ENCODE peak calls at places on chromosomes 3 and 15, in five cellular contexts. A, M, P, H and Z are unnamed samples.

GRCh38 chr3:36212291-36212690 is 168.0 kb upstream of the STAC start:
- DNase-seq in P (no peak), H (peak; percentile 88), A (no peak), M (no peak), Z (peak; percentile 27)

GRCh38 chr3:99638244-99638948 is at the start of gene COL8A1:
- DNase-seq in M (peak; percentile 94), H (peak; percentile 89), P (peak; percentile 61), A (peak; percentile 77), Z (peak; percentile 84)

GRCh38 chr15:89642106-89642505 is 13.2 kb downstream of the KIF7 start:
- DNase-seq in H (no peak), M (no peak), P (peak; percentile 44), A (no peak), Z (no peak)

GRCh38 chr15:63291507-63291906 is 14.1 kb downstream of the APH1B start:
- DNase-seq in A (no peak), P (no peak), H (peak; percentile 84), M (peak; percentile 90), Z (peak; percentile 75)

GRCh38 chr3:149393355-149394165 is 16.1 kb upstream of the TM4SF1 start:
- DNase-seq in H (peak; percentile 93), A (peak; percentile 88), P (peak; percentile 57), M (peak; percentile 88), Z (peak; percentile 82)

GRCh38 chr15:27670481-27670880 is 428.6 kb downstream of the OCA2 start:
- DNase-seq in H (no peak), M (no peak), A (no peak), P (no peak), Z (no peak)

GRCh38 chr3:170437696-170438407 is 19.2 kb downstream of the CLDN11 start:
- DNase-seq in H (no peak), M (no peak), A (peak; percentile 41), P (no peak), Z (no peak)

GRCh38 chr3:129313415-129313982 is 34.8 kb downstream of the HMCES start:
- DNase-seq in H (no peak), A (no peak), M (no peak), P (no peak), Z (no peak)

GRCh38 chr3:184156522-184156955 is 1.4 kb downstream of the DVL3 start:
- DNase-seq in A (peak; percentile 75), P (no peak), M (peak; percentile 46), H (peak; percentile 79), Z (peak; percentile 77)

GRCh38 chr15:43483306-43484128 is 9.4 kb downstream of the TP53BP1 start:
- DNase-seq in H (peak; percentile 48), A (peak; percentile 7), M (peak; percentile 33), P (no peak), Z (peak; percentile 43)

GRCh38 chr15:68220489-68220888 is 9.0 kb downstream of the CLN6 start:
- DNase-seq in H (no peak), A (no peak), M (no peak), P (no peak), Z (no peak)

GRCh38 chr15:77689821-77690220 is 57.1 kb upstream of the LINGO1 start:
- DNase-seq in A (no peak), H (no peak), M (no peak), P (no peak), Z (no peak)

GRCh38 chr15:71669688-71670087 is 140.7 kb upstream of the NR2E3 start:
- DNase-seq in M (no peak), A (no peak), H (no peak), P (no peak), Z (no peak)

GRCh38 chr15:71662306-71662705 is 148.0 kb upstream of the NR2E3 start:
- DNase-seq in A (no peak), M (peak; percentile 68), P (no peak), H (no peak), Z (no peak)

GRCh38 chr15:71666723-71667122 is 143.6 kb upstream of the NR2E3 start:
- DNase-seq in P (no peak), H (no peak), A (no peak), M (no peak), Z (peak; percentile 73)

GRCh38 chr15:71664622-71665021 is 145.7 kb upstream of the NR2E3 start:
- DNase-seq in H (no peak), M (no peak), P (no peak), A (no peak), Z (no peak)

GRCh38 chr15:71667228-71667627 is 143.1 kb upstream of the NR2E3 start:
- DNase-seq in M (no peak), H (no peak), P (no peak), A (no peak), Z (no peak)
- TF ChIP-seq CTCF in M (no peak), H (no peak), P (no peak), A (no peak), Z (no peak)

DNA sequence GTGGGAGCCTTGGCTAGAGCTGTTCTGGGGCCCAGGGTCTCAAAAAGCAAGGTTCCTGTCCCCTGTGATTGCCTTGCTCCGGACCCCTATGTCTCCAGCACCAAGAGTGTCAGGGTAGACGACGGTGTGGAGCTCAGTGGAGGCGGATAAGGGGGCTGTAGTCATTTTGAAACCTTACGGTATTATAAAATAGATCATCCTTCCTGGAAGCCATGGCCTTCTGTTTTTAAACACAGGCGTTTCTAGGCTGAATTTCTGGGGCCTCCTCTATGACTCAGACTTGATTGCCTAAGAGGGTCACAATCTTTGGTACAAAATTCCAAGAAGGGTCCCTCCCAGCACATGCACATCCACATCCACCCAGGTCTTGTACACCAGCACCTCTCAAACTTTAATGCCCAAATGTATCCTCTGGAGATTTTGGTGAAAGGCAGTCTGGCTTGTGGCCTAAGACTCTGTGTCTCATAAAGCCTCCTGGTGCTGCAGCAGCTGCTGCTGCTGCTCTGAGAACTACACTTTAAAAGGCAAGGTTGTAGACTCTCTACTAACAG is 70.5 kb upstream of the XCR1 start:
- DNase-seq in M (no peak), A (no peak), H (peak; percentile 75), P (no peak), Z (peak; percentile 88)
- H3K4me3 ChIP-seq in M (no peak overlapping the region), A (no peak overlapping the region), H (no peak overlapping the region), P (no peak overlapping the region), Z (no peak overlapping the region)

GRCh38 chr3:27533718-27534578 is 49.8 kb upstream of the SLC4A7 start:
- DNase-seq in M (peak; percentile 97), H (peak; percentile 99), P (no peak), A (peak; percentile 96), Z (peak; percentile 94)
- TF ChIP-seq CTCF in M (peak; percentile 39), H (peak; percentile 66), P (no peak), A (no peak), Z (peak; percentile 64)

GRCh38 chr15:97729270-97729669 is 231.2 kb upstream of the ARRDC4 start:
- DNase-seq in P (no peak), M (no peak), A (no peak), H (no peak), Z (no peak)
- H3K4me3 ChIP-seq in P (no peak overlapping the region), M (no peak overlapping the region), A (no peak overlapping the region), H (no peak overlapping the region), Z (no peak overlapping the region)

GRCh38 chr15:74781673-74782595 is at the start of gene CSK:
- DNase-seq in A (peak; percentile 67), P (peak; percentile 87), H (peak; percentile 85), M (peak; percentile 53), Z (peak; percentile 62)
- TF ChIP-seq CTCF in A (no peak), P (peak; percentile 56), H (peak; percentile 36), M (peak; percentile 65), Z (peak; percentile 52)

GRCh38 chr15:58066042-58066867 is 744 bp upstream of the ALDH1A2 start:
- DNase-seq in P (peak; percentile 87), H (peak; percentile 81), A (peak; percentile 81), M (peak; percentile 66), Z (peak; percentile 35)

GRCh38 chr15:58065011-58065444 is 483 bp downstream of the ALDH1A2 start:
- DNase-seq in H (peak; percentile 28), P (peak; percentile 69), M (peak; percentile 81), A (peak; percentile 59), Z (peak; percentile 12)

GRCh38 chr15:58063612-58064011 is 1.9 kb downstream of the ALDH1A2 start:
- DNase-seq in M (no peak), A (no peak), P (no peak), H (no peak), Z (no peak)

GRCh38 chr15:58064119-58065010 is 1.1 kb downstream of the ALDH1A2 start:
- DNase-seq in A (peak; percentile 22), M (peak; percentile 75), P (no peak), H (no peak), Z (peak; percentile 11)

DNA sequence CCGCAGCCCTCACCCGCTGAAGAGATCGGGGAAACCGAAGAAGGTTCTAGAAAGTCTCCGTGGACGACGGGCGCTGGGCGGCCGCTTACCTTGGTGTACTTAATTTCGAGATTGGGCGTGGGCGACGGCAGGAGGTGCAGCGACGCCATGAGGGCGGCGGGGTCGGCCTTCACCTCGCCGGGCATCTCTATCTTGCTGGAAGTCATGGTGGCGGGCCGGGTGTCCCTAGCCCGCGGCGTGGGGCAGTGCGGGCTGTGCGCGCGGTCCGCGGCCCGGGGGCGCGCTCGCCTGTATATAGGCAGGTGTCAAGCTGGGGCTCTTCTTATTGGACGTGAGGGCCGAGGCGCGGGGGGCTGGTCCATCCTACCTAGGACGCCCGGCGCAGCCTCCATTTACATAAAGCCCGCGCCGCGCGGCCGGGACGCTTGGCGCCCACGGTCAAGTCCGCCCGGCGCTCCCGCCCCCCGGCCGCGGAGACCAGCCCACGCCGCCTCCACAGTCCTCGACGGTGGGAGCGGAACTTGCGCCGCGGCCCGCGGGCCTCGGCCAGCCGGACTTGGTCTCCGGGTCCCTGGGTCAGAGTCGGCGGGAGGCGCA is at the start of gene ALDH1A2:
- DNase-seq in P (peak; percentile 72), A (peak; percentile 80), H (peak; percentile 7), M (peak; percentile 72), Z (no peak)
- H3K4me3 ChIP-seq in P (peak within 1 kb of the TSS; percentile 13), A (peak within 1 kb of the TSS; percentile 72), H (peak within 1 kb of the TSS; percentile 45), M (peak within 1 kb of the TSS; percentile 80), Z (peak within 1 kb of the TSS; percentile 53)

GRCh38 chr15:38620108-38620507 is 55.5 kb upstream of the RASGRP1 start:
- DNase-seq in M (no peak), P (no peak), H (no peak), A (no peak), Z (no peak)
- TF ChIP-seq CTCF in M (no peak), P (no peak), H (no peak), A (no peak), Z (no peak)

GRCh38 chr3:132790806-132791205 is 68.6 kb upstream of the NPHP3 start:
- DNase-seq in A (no peak), H (no peak), M (no peak), P (no peak), Z (no peak)

GRCh38 chr3:132789959-132790358 is 67.8 kb upstream of the NPHP3 start:
- DNase-seq in P (no peak), A (no peak), M (no peak), H (no peak), Z (no peak)

GRCh38 chr3:132786890-132787289 is 64.7 kb upstream of the NPHP3 start:
- DNase-seq in M (no peak), H (no peak), P (no peak), A (no peak), Z (no peak)

GRCh38 chr3:132787616-132788015 is 65.4 kb upstream of the NPHP3 start:
- DNase-seq in A (no peak), H (peak; percentile 14), P (no peak), M (peak; percentile 4), Z (peak; percentile 41)

GRCh38 chr3:132788299-132788698 is 66.1 kb upstream of the NPHP3 start:
- DNase-seq in H (peak; percentile 88), A (no peak), M (peak; percentile 52), P (no peak), Z (peak; percentile 72)
- H3K4me3 ChIP-seq in H (no peak overlapping the region), A (no peak overlapping the region), M (no peak overlapping the region), P (no peak overlapping the region), Z (no peak overlapping the region)